ENCODE peak calls at places on chromosomes 1 and 21, in seven cellular contexts. One of them, this sample, is unnamed.

GRCh38 chr1:221031890-221032222 is 152.6 kb downstream of the HLX start:
- DNase-seq in RWPE1: no peak
- DNase-seq in PC-9: no peak
- DNase-seq in B cell: no peak
- DNase-seq in NCI-H1930: no peak
- DNase-seq in HEK293T: no peak
- DNase-seq in T-helper 2 cell: no peak
- DNase-seq in this sample: no peak

GRCh38 chr1:91885331-91885715 is 628 bp downstream of the TGFBR3 start:
- DNase-seq in B cell: no peak
- DNase-seq in HEK293T: peak; percentile 49
- DNase-seq in T-helper 2 cell: peak; percentile 69
- DNase-seq in NCI-H1930: no peak
- DNase-seq in PC-9: no peak
- DNase-seq in RWPE1: no peak
- DNase-seq in this sample: peak; percentile 16

GRCh38 chr1:63787875-63788274 is 14.1 kb downstream of the ROR1 start:
- DNase-seq in NCI-H1930: no peak
- DNase-seq in PC-9: no peak
- DNase-seq in RWPE1: no peak
- DNase-seq in T-helper 2 cell: no peak
- DNase-seq in B cell: no peak
- DNase-seq in HEK293T: no peak
- DNase-seq in this sample: no peak

GRCh38 chr1:110292327-110292741 is 46.8 kb upstream of the RBM15 start:
- DNase-seq in T-helper 2 cell: no peak
- DNase-seq in NCI-H1930: no peak
- DNase-seq in RWPE1: peak; percentile 20
- DNase-seq in B cell: no peak
- DNase-seq in HEK293T: peak; percentile 40
- DNase-seq in PC-9: peak; percentile 82
- DNase-seq in this sample: no peak

GRCh38 chr1:44811714-44812151 is 3.4 kb downstream of the BTBD19 start:
- DNase-seq in B cell: peak; percentile 29
- DNase-seq in RWPE1: no peak
- DNase-seq in NCI-H1930: no peak
- DNase-seq in T-helper 2 cell: no peak
- DNase-seq in PC-9: no peak
- DNase-seq in HEK293T: no peak
- DNase-seq in this sample: peak; percentile 41

GRCh38 chr1:68049941-68050878 is at the start of gene DIRAS3:
- DNase-seq in RWPE1: peak; percentile 13
- DNase-seq in B cell: no peak
- DNase-seq in HEK293T: no peak
- DNase-seq in PC-9: no peak
- DNase-seq in T-helper 2 cell: no peak
- DNase-seq in NCI-H1930: no peak
- DNase-seq in this sample: peak; percentile 71

GRCh38 chr1:22635436-22635835 is 992 bp upstream of the C1QA start:
- DNase-seq in NCI-H1930: no peak
- DNase-seq in HEK293T: no peak
- DNase-seq in PC-9: no peak
- DNase-seq in RWPE1: no peak
- DNase-seq in T-helper 2 cell: no peak
- DNase-seq in B cell: no peak
- DNase-seq in this sample: no peak

GRCh38 chr1:246147471-246148461 is 359.3 kb downstream of the SMYD3 start:
- DNase-seq in RWPE1: no peak
- DNase-seq in NCI-H1930: no peak
- DNase-seq in T-helper 2 cell: no peak
- DNase-seq in B cell: no peak
- DNase-seq in PC-9: no peak
- DNase-seq in HEK293T: no peak
- DNase-seq in this sample: no peak

GRCh38 chr21:27571706-27572105 is 604.8 kb upstream of the ADAMTS5 start:
- DNase-seq in PC-9: no peak
- DNase-seq in T-helper 2 cell: no peak
- DNase-seq in HEK293T: no peak
- DNase-seq in B cell: no peak
- DNase-seq in RWPE1: peak; percentile 5
- DNase-seq in NCI-H1930: no peak
- DNase-seq in this sample: peak; percentile 94

GRCh38 chr1:207811920-207812720 is 60.3 kb downstream of the CD46 start:
- DNase-seq in RWPE1: no peak
- DNase-seq in NCI-H1930: no peak
- DNase-seq in HEK293T: peak; percentile 53
- DNase-seq in T-helper 2 cell: no peak
- DNase-seq in B cell: no peak
- DNase-seq in PC-9: no peak
- DNase-seq in this sample: peak; percentile 42

GRCh38 chr1:25944986-25945385 is 38.8 kb upstream of the STMN1 start:
- DNase-seq in B cell: no peak
- DNase-seq in RWPE1: no peak
- DNase-seq in PC-9: no peak
- DNase-seq in T-helper 2 cell: peak; percentile 9
- DNase-seq in HEK293T: no peak
- DNase-seq in NCI-H1930: no peak
- DNase-seq in this sample: no peak

GRCh38 chr1:161736332-161736969 is 13.1 kb upstream of the DUSP12 start:
- DNase-seq in RWPE1: peak; percentile 36
- DNase-seq in T-helper 2 cell: no peak
- DNase-seq in HEK293T: no peak
- DNase-seq in B cell: no peak
- DNase-seq in PC-9: peak; percentile 76
- DNase-seq in NCI-H1930: no peak
- DNase-seq in this sample: no peak

This sample was measured in trophoblast cell.